ENCODE peak calls at places on chromosomes 6 and 20, in four cellular contexts. A is ovary, G is lower lobe of right lung, U is GM23338. N is an unnamed sample. For H3K4me1, the result is how much of the 10 kb centered on the place peaks cover.

GRCh38 chr6:40398810-40399477 is 188.2 kb downstream of the LRFN2 start:
- DNase-seq in A (no peak), G (no peak), U (peak), N (no peak)

GRCh38 chr6:105087571-105088211 is 92.1 kb downstream of the POPDC3 start:
- DNase-seq in G (no peak), U (peak), A (no peak), N (peak)

GRCh38 chr6:166078294-166078693 is 89.4 kb downstream of the TBXT start:
- DNase-seq in U (no peak), A (no peak), G (no peak), N (no peak)

GRCh38 chr20:64057628-64058498 is 5.1 kb upstream of the TCEA2 start:
- DNase-seq in A (peak), U (peak), G (peak), N (peak)

GRCh38 chr6:23301546-23301945 is 732.2 kb downstream of the HDGFL1 start:
- DNase-seq in U (no peak), A (no peak), G (no peak), N (no peak)

GRCh38 chr20:53190225-53190624 is 218.1 kb downstream of the TSHZ2 start:
- DNase-seq in U (peak), A (no peak), G (no peak), N (no peak)

GRCh38 chr6:138491020-138491419 is 8.3 kb downstream of the NHSL1 start:
- DNase-seq in G (no peak), A (no peak), U (no peak), N (no peak)

GRCh38 chr6:144546807-144547206 is 261.7 kb downstream of the UTRN start:
- DNase-seq in U (no peak), G (no peak), A (no peak), N (no peak)

GRCh38 chr6:30600576-30600975 is 16.5 kb downstream of the PPP1R10 start:
- DNase-seq in A (peak), G (no peak), U (no peak), N (no peak)

GRCh38 chr6:54916858-54917257 is 70.3 kb downstream of the FAM83B start:
- DNase-seq in A (no peak), U (no peak), G (no peak), N (no peak)

GRCh38 chr6:5384276-5384675 is 123.0 kb downstream of the FARS2 start:
- DNase-seq in G (no peak), U (no peak), A (no peak), N (no peak)

GRCh38 chr6:170182781-170183120 is 108.1 kb downstream of the DLL1 start:
- DNase-seq in A (no peak), G (no peak), U (no peak), N (no peak)

GRCh38 chr6:98137391-98137790 is 697.0 kb upstream of the POU3F2 start:
- DNase-seq in U (no peak), G (no peak), A (no peak), N (no peak)

GRCh38 chr6:37611516-37611915 is 86.2 kb downstream of the MDGA1 start:
- DNase-seq in G (no peak), A (no peak), U (no peak), N (no peak)

GRCh38 chr6:30814137-30815084 is 69.9 kb upstream of the DDR1 start:
- DNase-seq in G (no peak), A (no peak), U (no peak), N (no peak)

DNA sequence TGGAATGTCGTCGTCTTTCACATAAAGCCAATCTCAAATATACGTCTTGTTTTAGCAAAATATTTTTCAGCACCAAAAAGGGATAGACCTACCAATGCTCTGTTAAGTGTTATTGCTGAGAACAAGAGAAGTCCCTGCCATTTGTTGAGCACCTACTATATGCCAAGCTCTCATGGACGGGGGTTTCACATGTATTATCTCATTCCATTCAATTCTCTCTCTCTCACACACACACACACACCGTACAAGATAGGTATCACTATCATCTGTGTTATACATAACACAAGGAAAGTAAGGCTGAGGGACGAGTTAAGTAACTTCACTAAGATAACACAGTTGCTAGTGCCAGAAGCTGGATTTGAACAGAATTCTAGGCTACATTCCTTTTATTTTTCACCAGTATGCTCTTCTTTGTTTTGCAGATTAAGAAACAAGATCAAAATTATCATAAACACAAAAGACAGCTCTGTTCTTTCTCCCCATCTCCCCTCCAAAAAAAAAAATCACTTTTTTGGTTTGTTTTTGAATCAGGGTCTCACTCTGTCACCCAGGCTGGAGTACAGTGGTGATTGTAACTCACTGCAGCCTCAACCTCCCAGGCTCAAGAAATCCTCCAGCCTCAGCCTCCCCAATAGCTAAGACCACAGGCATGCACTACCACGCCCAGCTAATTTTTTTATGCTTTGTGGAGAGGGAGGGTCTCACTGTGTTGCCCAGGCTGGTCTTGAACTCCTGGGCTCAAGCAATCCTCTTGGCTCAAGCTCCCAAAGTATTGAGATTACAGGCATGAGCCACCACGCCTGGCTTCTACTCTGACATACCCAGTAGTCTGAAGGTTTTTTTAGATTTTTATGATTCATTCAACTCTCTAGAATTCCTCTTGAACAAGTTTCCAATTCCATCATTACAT is 1.0 kb upstream of the ARHGAP18 start:
- DNase-seq in G (no peak), A (no peak), U (no peak), N (peak)
- H3K4me3 ChIP-seq in G (peak), A (peak), U (peak), N (peak)

DNA sequence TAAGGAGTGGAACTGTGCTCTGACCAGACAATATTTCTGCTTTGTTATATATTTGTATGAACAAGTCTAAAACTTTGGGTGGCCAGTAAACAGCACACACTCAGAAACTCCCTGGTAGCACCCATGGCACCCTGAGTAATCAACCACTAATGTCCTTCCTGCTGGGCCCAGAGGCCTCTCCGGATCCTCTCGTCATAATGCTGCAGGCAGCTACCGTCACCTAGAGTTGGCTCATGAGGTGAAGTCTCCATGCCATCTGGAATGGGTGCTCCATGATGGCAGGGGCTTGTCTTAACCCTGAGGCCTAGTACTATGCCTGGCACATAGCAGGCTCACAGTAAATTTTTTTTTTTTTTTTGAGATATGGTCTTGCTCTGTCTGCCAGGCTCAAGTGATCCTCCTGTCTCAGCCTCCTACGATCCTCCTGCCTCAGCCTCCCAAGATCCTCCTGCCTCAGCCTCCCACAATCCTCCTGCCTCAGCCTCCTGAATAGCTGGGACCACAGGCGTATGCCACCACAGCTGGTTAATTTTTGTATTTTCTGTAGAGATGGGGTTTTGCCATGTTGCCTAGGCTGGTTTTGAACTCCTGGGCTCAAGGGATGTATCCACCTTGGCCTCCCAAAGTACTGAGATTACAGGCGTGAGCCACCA is 3.0 kb upstream of the SDCBP2 start:
- DNase-seq in G (no peak), A (no peak), U (no peak), N (no peak)
- H3K4me1 ChIP-seq in G (half or more), A (under half), U (under half), N (under half)

GRCh38 chr6:43246301-43247114 is 3.2 kb downstream of the TTBK1 start:
- DNase-seq in U (peak), G (peak), A (peak), N (peak)
- H3K4me3 ChIP-seq in U (peak), G (peak), A (peak), N (peak)

DNA sequence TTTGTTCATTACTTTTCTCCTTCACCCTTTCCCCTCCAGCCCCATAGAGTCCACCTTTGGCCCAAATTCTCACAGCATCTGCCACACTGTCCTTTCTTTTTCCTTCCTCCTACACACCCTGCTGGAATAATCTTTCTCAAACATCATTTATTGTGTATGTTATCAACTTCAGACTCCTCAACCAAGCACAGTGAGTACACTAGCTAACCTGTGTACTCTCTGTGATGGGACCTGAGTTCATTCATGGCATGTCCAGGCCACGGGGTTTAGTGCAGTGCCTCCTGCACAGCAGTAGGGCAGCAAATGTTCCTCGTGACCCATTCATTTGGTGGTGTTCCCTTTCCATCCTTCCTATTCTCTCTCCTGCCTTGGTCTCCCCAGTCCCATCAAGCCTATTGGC is 7.1 kb upstream of the ARMC12 start:
- DNase-seq in U (no peak), A (no peak), G (no peak), N (no peak)
- H3K4me1 ChIP-seq in U (under half), A (under half), G (half or more), N (under half)

DNA sequence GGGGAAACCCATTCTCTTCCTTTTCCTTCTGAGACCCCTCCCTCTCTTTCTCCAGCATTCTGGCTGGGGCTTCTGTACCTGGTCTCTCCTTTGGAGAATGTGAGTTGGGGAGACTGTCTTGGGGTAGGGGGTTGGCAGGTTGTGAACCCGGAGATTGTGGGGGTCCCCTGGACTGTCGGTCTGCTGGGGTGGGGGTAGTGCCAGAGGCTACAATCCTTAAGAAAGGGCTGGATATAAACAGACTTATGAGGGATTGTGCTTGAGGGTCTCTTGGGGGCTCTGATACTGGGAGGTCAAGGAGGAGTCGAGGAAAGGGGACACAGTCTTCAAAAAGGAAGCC is 2.4 kb downstream of the SPAG4 start:
- DNase-seq in A (no peak), U (no peak), G (no peak), N (no peak)
- H3K4me3 ChIP-seq in A (peak), U (peak), G (peak), N (peak)

DNA sequence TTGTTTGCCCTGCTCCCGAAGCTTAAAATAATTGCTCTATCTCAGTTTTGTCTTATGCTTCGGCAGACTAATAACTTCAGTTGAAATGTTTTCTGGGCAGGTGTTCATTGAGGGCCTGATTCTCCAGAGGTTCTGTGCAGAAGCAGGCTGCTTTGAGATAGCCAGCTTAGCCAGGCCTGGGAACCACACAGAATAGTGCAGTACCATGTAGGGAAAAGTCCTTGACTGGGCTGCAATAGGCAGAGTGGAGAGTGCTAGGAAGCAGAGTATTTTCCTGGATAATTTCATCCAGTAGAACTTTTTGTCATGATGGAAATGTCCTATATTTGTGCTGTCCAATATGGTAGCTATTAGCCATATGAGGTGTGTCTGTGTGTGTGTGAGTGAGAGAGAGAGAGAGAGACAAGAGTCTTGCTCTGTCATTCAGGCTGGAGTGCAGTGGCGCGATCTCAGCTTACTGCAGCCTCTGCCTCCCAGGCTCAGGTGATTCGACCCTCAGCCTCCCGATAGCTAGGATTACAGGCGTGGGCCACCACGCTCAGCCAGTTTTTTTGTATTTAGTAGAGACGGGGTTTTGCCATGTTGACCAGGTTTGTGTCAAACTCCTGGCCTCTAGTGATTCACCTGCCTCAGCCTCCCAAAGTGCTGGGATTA is 15.9 kb downstream of the TOP1 start:
- DNase-seq in U (no peak), A (no peak), G (no peak), N (no peak)
- H3K4me1 ChIP-seq in U (under half), A (under half), G (half or more), N (under half)

GRCh38 chr6:88843040-88843439 is 120.4 kb downstream of the RNGTT start:
- DNase-seq in G (no peak), A (no peak), U (no peak), N (no peak)

GRCh38 chr6:88842320-88842719 is 121.1 kb downstream of the RNGTT start:
- DNase-seq in A (no peak), G (no peak), U (no peak), N (no peak)

GRCh38 chr6:88839280-88839679 is 124.1 kb downstream of the RNGTT start:
- DNase-seq in U (no peak), G (no peak), A (no peak), N (no peak)

GRCh38 chr6:88840806-88841539 is 122.4 kb downstream of the RNGTT start:
- DNase-seq in U (no peak), A (no peak), G (no peak), N (no peak)

GRCh38 chr6:88840289-88840688 is 123.1 kb downstream of the RNGTT start:
- DNase-seq in G (no peak), A (no peak), U (no peak), N (no peak)
- H3K4me3 ChIP-seq in G (no peak), A (no peak), U (no peak), N (no peak)

GRCh38 chr6:43981363-43981990 is 145.8 kb downstream of the MRPL14 start:
- DNase-seq in G (no peak), A (no peak), U (no peak), N (no peak)
- H3K4me1 ChIP-seq in G (under half), A (under half), U (under half), N (under half)

DNA sequence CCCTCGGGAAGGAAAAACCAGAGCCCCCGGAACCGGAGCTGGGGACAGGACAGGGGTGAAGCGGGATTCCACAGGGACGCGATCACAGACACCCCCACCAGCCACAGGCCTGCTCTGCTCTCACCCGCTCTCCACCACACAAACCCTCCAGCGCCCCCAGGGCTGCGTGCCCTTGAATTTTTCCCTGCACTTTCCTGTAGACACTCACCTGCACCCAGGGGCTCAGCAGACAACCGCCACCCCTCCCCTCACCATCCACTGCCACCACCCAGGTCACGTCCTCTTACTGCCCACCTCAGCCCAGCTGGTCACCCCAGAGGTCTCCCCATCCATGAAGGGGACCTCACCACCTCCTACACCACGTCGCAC is 631 bp downstream of the ULBP2 start:
- DNase-seq in U (no peak), A (no peak), G (no peak), N (no peak)
- H3K4me3 ChIP-seq in U (peak), A (peak), G (peak), N (peak)

DNA sequence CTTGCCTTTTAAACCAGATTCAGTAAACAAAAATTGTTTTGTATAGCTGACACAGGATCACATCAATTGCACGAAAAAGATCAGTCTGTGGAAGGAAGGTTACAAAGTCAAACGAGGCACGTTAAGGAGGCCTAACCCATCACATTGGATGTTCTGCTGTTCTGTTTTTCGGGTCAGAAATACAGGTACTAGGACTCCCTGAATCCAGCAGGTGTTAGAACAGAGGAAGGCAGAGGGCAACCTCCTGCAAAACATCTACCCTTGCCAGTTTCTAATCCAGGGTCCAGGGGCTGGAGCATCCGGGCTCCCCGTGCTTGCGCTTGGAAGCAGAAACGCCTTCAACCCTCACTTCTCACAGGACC is 64.6 kb downstream of the PLG start:
- DNase-seq in A (no peak), U (no peak), G (no peak), N (no peak)
- H3K4me1 ChIP-seq in A (under half), U (under half), G (under half), N (under half)